ENCODE peak calls at places on chromosomes 13 and 19, in five cellular contexts. K, E, M, V and T are unnamed samples.
A peak's percentile ranks its signal among the peaks of the same experiment; 100 is the strongest.

GRCh38 chr19:33468361-33469170 is 53.0 kb downstream of the PEPD start:
- DNase-seq in K (no peak), E (no peak), M (no peak), V (no peak), T (no peak)

GRCh38 chr19:47582320-47582909 is 9.5 kb upstream of the ZNF541 start:
- DNase-seq in K (no peak), E (no peak), M (no peak), V (no peak), T (no peak)

GRCh38 chr13:113531041-113531873 is 40.7 kb upstream of the DCUN1D2 start:
- DNase-seq in K (no peak), E (no peak), M (no peak), V (no peak), T (no peak)

GRCh38 chr13:100735494-100735893 is 60.9 kb upstream of the TMTC4 start:
- DNase-seq in K (no peak), E (no peak), M (no peak), V (no peak), T (no peak)

GRCh38 chr13:43407023-43407581 is 379.7 kb downstream of the ENOX1 start:
- DNase-seq in K (no peak), E (no peak), M (no peak), V (no peak), T (no peak)

GRCh38 chr13:98480915-98481510 is 95.9 kb downstream of the STK24 start:
- DNase-seq in K (peak; percentile 70), E (no peak), M (no peak), V (no peak), T (no peak)

GRCh38 chr19:57441979-57442752 is 7.0 kb downstream of the ZNF749 start:
- DNase-seq in K (peak; percentile 34), E (no peak), M (no peak), V (no peak), T (no peak)

GRCh38 chr19:10760268-10760944 is 42.5 kb downstream of the DNM2 start:
- DNase-seq in K (no peak), E (no peak), M (no peak), V (no peak), T (no peak)

GRCh38 chr13:98349731-98350305 is 172.7 kb upstream of the RNF113B start:
- DNase-seq in K (peak; percentile 42), E (no peak), M (no peak), V (no peak), T (no peak)

GRCh38 chr19:11136400-11137101 is 19.0 kb downstream of the SPC24 start:
- DNase-seq in K (no peak), E (no peak), M (no peak), V (no peak), T (no peak)

GRCh38 chr19:3507371-3508120 is 1.4 kb downstream of the FZR1 start:
- DNase-seq in K (no peak), E (no peak), M (no peak), V (peak; percentile 45), T (no peak)

GRCh38 chr19:4567584-4568071 is 8.1 kb upstream of the SEMA6B start:
- DNase-seq in K (peak; percentile 70), E (no peak), M (no peak), V (peak; percentile 73), T (peak; percentile 51)

GRCh38 chr13:110158201-110158600 is 148.8 kb downstream of the COL4A1 start:
- DNase-seq in K (no peak), E (no peak), M (no peak), V (no peak), T (no peak)

DNA sequence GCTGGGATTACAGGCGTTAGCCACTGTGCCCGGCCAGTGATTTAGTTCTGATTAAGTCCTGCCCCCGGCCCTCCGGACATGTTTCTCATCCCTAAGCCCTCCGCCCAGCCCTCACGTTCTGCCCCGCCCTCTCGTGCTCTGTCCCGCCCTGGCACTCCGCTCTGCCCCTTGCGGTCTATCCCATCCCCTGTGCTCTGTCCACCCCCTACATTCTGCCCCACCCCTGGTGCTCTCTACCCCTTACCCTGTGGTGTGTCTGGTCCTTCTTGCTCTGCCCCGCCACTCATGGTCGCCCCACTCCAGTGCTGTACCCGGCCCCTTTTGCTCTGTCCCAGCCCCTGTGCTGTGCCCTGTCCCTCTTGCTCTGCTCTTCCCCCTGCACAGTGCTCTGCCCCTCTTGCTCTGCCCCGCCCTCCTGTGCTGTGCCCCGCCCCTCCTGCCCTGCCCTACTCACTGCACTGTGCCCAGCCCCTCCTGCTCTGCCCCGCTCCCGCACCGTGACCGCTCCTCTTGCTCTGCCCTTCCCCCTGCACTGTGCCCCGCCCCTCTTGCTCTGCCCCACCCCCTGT is 3.0 kb downstream of the GTPBP3 start:
- DNase-seq in K (no peak), E (no peak), M (no peak), V (peak; percentile 84), T (no peak)
- TF ChIP-seq CTCF in K (no peak), E (no peak), M (no peak), V (no peak), T (no peak)

GRCh38 chr19:19218911-19219310 is 7.2 kb downstream of the NCAN start:
- DNase-seq in K (no peak), E (no peak), M (no peak), V (no peak), T (no peak)
- H3K27ac ChIP-seq in K (no peak overlapping the region), E (no peak overlapping the region), M (no peak overlapping the region), V (no peak overlapping the region), T (no peak overlapping the region)

GRCh38 chr19:37991841-37992248 is 84.8 kb downstream of the SIPA1L3 start:
- DNase-seq in K (no peak), E (no peak), M (no peak), V (no peak), T (no peak)

GRCh38 chr19:37989855-37990254 is 82.8 kb downstream of the SIPA1L3 start:
- DNase-seq in K (no peak), E (no peak), M (no peak), V (no peak), T (peak; percentile 46)

GRCh38 chr19:37991176-37991835 is 84.3 kb downstream of the SIPA1L3 start:
- DNase-seq in K (no peak), E (no peak), M (no peak), V (no peak), T (no peak)

GRCh38 chr19:37988758-37989635 is 82.0 kb downstream of the SIPA1L3 start:
- DNase-seq in K (no peak), E (no peak), M (no peak), V (no peak), T (no peak)

GRCh38 chr19:37990362-37990761 is 83.4 kb downstream of the SIPA1L3 start:
- DNase-seq in K (no peak), E (no peak), M (no peak), V (no peak), T (peak; percentile 47)
- TF ChIP-seq CTCF in K (no peak), E (peak; percentile 81), M (no peak), V (no peak), T (no peak)

GRCh38 chr19:12749938-12750521 is 1.6 kb upstream of the BEST2 start:
- DNase-seq in K (no peak), E (no peak), M (no peak), V (peak; percentile 33), T (no peak)
- H3K27ac ChIP-seq in K (no peak overlapping the region), E (no peak overlapping the region), M (peak overlapping the region; percentile 11), V (no peak overlapping the region), T (no peak overlapping the region)